ENCODE peak calls at places on chromosomes 3 and 15, in ten cellular contexts. W is K562; R is gastrocnemius medialis; K is neural progenitor cell; M is aorta; E is right cardiac atrium; V is lung; T is CD8-positive, alpha-beta memory T cell; A is kidney; L is pancreas. D is an unnamed sample. For H3K4me1, the result is how much of the 10 kb centered on the place peaks cover.

GRCh38 chr3:46999516-47000197 is 20.2 kb downstream of the NBEAL2 start:
- DNase-seq in W (no peak), R (no peak), K (no peak), M (peak), E (no peak), V (no peak), T (no peak), A (peak), L (no peak), D (no peak)

GRCh38 chr15:83930813-83931212 is 276.9 kb downstream of the ADAMTSL3 start:
- DNase-seq in W (no peak), R (no peak), K (no peak), M (no peak), E (no peak), V (no peak), T (no peak), A (no peak), L (no peak), D (no peak)

GRCh38 chr15:59473226-59473625 is 35.2 kb downstream of the FAM81A start:
- DNase-seq in W (no peak), R (no peak), K (no peak), M (no peak), E (no peak), V (no peak), T (no peak), A (no peak), L (no peak), D (no peak)

GRCh38 chr3:78494831-78495230 is 1273.0 kb downstream of the ROBO1 start:
- DNase-seq in W (no peak), R (no peak), K (no peak), M (no peak), E (no peak), V (no peak), T (no peak), A (no peak), L (no peak), D (no peak)

GRCh38 chr15:39953521-39953920 is 19.6 kb downstream of the EIF2AK4 start:
- DNase-seq in W (no peak), R (no peak), K (no peak), M (no peak), E (no peak), V (no peak), T (no peak), A (no peak), L (no peak), D (no peak)

GRCh38 chr3:71499477-71499876 is 84.1 kb downstream of the FOXP1 start:
- DNase-seq in W (no peak), R (no peak), K (no peak), M (no peak), E (no peak), V (no peak), T (no peak), A (no peak), L (no peak), D (no peak)

GRCh38 chr3:4755566-4755965 is 223.7 kb upstream of the BHLHE40 start:
- DNase-seq in W (no peak), R (no peak), K (no peak), M (no peak), E (no peak), V (no peak), T (no peak), A (no peak), L (no peak), D (no peak)

GRCh38 chr3:193997228-193998192 is 138.4 kb upstream of the HES1 start:
- DNase-seq in W (no peak), R (peak), K (no peak), M (no peak), E (peak), V (no peak), T (no peak), A (no peak), L (no peak), D (no peak)

GRCh38 chr15:100457201-100457600 is 71.5 kb downstream of the CERS3 start:
- DNase-seq in W (no peak), R (no peak), K (peak), M (no peak), E (no peak), V (no peak), T (no peak), A (no peak), L (no peak), D (no peak)

GRCh38 chr3:171986755-171987535 is 52.4 kb upstream of the FNDC3B start:
- DNase-seq in W (no peak), R (no peak), K (no peak), M (no peak), E (no peak), V (no peak), T (no peak), A (no peak), L (no peak), D (no peak)

GRCh38 chr3:150074697-150075416 is 104.2 kb upstream of the PFN2 start:
- DNase-seq in W (no peak), R (no peak), K (no peak), M (no peak), E (no peak), V (no peak), T (no peak), A (no peak), L (no peak), D (no peak)

GRCh38 chr15:101451192-101451799 is 38.2 kb downstream of the PCSK6 start:
- DNase-seq in W (peak), R (no peak), K (no peak), M (no peak), E (peak), V (no peak), T (no peak), A (peak), L (no peak), D (no peak)

GRCh38 chr3:180980612-180981011 is 8.9 kb downstream of the DNAJC19 start:
- DNase-seq in W (no peak), R (no peak), K (no peak), M (no peak), E (no peak), V (no peak), T (no peak), A (no peak), L (no peak), D (no peak)

GRCh38 chr3:153273767-153274443 is 111.9 kb downstream of the RAP2B start:
- DNase-seq in W (no peak), R (no peak), K (no peak), M (no peak), E (no peak), V (no peak), T (no peak), A (no peak), L (no peak), D (no peak)

GRCh38 chr3:67384790-67385397 is 269.5 kb downstream of the SUCLG2 start:
- DNase-seq in W (peak), R (no peak), K (peak), M (no peak), E (no peak), V (no peak), T (peak), A (no peak), L (peak), D (peak)

GRCh38 chr3:73257186-73257585 is 195.7 kb downstream of the EBLN2 start:
- DNase-seq in W (no peak), R (no peak), K (no peak), M (no peak), E (no peak), V (no peak), T (no peak), A (no peak), L (no peak), D (no peak)

GRCh38 chr3:149487598-149488197 is 13.2 kb downstream of the TM4SF4 start:
- DNase-seq in W (peak), R (no peak), K (peak), M (no peak), E (no peak), V (no peak), T (no peak), A (no peak), L (peak), D (peak)

GRCh38 chr15:65579762-65580161 is 31.2 kb downstream of the INTS14 start:
- DNase-seq in W (no peak), R (no peak), K (no peak), M (no peak), E (no peak), V (no peak), T (no peak), A (no peak), L (no peak), D (no peak)

GRCh38 chr3:181712505-181713299 is 977 bp downstream of the SOX2 start:
- DNase-seq in W (no peak), R (no peak), K (peak), M (no peak), E (no peak), V (no peak), T (no peak), A (no peak), L (no peak), D (peak)

GRCh38 chr3:158731525-158731924 is 732 bp downstream of the RARRES1 start:
- DNase-seq in W (no peak), R (no peak), K (peak), M (no peak), E (no peak), V (no peak), T (no peak), A (no peak), L (no peak), D (no peak)

GRCh38 chr15:23646165-23647000 is 1.3 kb downstream of the MAGEL2 start:
- DNase-seq in W (no peak), R (no peak), K (no peak), M (peak), E (peak), V (no peak), T (no peak), A (no peak), L (peak), D (no peak)

GRCh38 chr3:167798443-167798842 is 62.9 kb downstream of the SERPINI1 start:
- DNase-seq in W (no peak), R (no peak), K (no peak), M (no peak), E (no peak), V (no peak), T (no peak), A (no peak), L (no peak), D (no peak)

GRCh38 chr15:90099868-90100854 is 2.1 kb downstream of the IDH2 start:
- DNase-seq in W (no peak), R (no peak), K (no peak), M (peak), E (peak), V (no peak), T (no peak), A (no peak), L (peak), D (peak)

GRCh38 chr15:90104551-90104950 is 2.3 kb upstream of the IDH2 start:
- DNase-seq in W (no peak), R (no peak), K (no peak), M (no peak), E (no peak), V (no peak), T (no peak), A (no peak), L (peak), D (no peak)

GRCh38 chr15:90103669-90104329 is 1.5 kb upstream of the IDH2 start:
- DNase-seq in W (no peak), R (no peak), K (no peak), M (no peak), E (no peak), V (no peak), T (no peak), A (no peak), L (peak), D (no peak)

GRCh38 chr15:90101130-90101968 is 919 bp downstream of the IDH2 start:
- DNase-seq in W (peak), R (peak), K (peak), M (peak), E (peak), V (peak), T (peak), A (peak), L (peak), D (peak)

GRCh38 chr15:90101969-90102890 is at the start of gene IDH2:
- DNase-seq in W (peak), R (peak), K (peak), M (peak), E (peak), V (peak), T (peak), A (peak), L (peak), D (peak)
- H3K4me1 ChIP-seq in W (half or more), R (half or more), K (under half), M (under half), E (under half), V (under half), T (under half), A (under half), L (under half), D (half or more)

GRCh38 chr3:139289866-139290524 is 53.8 kb upstream of the MRPS22 start:
- DNase-seq in W (no peak), R (no peak), K (no peak), M (no peak), E (no peak), V (no peak), T (no peak), A (no peak), L (no peak), D (no peak)
- H3K4me1 ChIP-seq in W (under half), R (under half), K (under half), M (under half), E (under half), V (under half), T (under half), A (under half), L (under half), D (under half)

GRCh38 chr15:92848852-92849598 is 51.1 kb upstream of the CHD2 start:
- DNase-seq in W (peak), R (no peak), K (no peak), M (no peak), E (no peak), V (no peak), T (no peak), A (no peak), L (no peak), D (peak)
- H3K4me1 ChIP-seq in W (under half), R (under half), K (under half), M (under half), E (under half), V (under half), T (half or more), A (under half), L (under half), D (under half)

DNA sequence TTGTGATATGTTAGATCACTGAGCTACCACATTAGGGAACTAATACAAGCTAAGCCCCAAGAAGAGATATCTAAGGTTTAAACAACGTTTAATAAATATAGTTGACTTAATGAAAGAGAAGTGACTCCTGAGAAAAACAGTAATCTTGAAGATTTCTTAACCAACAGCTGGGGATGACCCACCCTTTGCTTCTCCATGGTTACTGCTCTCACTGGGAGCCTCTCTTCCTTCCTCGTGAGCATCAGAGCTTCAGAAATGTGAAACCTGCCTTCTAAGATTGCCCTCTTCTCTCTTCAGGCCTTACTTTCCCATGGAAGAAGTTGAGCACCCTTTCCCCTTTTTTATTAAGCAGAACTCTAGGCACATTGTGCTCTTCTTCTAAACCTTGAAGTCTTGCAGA is 132.2 kb upstream of the NR2E3 start:
- DNase-seq in W (no peak), R (no peak), K (no peak), M (no peak), E (no peak), V (no peak), T (no peak), A (no peak), L (no peak), D (no peak)
- H3K4me1 ChIP-seq in W (under half), R (half or more), K (under half), M (under half), E (under half), V (under half), T (under half), A (under half), L (under half), D (under half)

GRCh38 chr3:127121221-127121647 is 71.7 kb upstream of the PRR23E start:
- DNase-seq in W (no peak), R (no peak), K (no peak), M (no peak), E (peak), V (no peak), T (no peak), A (no peak), L (no peak), D (no peak)
- H3K4me1 ChIP-seq in W (under half), R (under half), K (under half), M (under half), E (under half), V (under half), T (under half), A (under half), L (under half), D (under half)